ENCODE peak calls at places on chromosomes 7 and 10, in seven cellular contexts. A is SK-N-SH, F is GM12878, U is K562, H is GM12891, B is H1, C is HepG2. I is an unnamed sample.

GRCh38 chr7:155804897-155805825 is 7.1 kb downstream of the SHH start:
- DNase-seq in A (peak), F (no peak), U (peak), H (peak), B (no peak), C (no peak), I (peak)

GRCh38 chr7:85022064-85022697 is 164.7 kb downstream of the SEMA3D start:
- DNase-seq in A (no peak), F (no peak), U (no peak), H (no peak), B (no peak), C (no peak), I (no peak)

GRCh38 chr7:121140790-121141189 is 152.3 kb downstream of the CPED1 start:
- DNase-seq in A (no peak), F (no peak), U (no peak), H (no peak), B (no peak), C (no peak), I (no peak)

GRCh38 chr10:44937201-44938005 is 22.2 kb upstream of the RASSF4 start:
- DNase-seq in A (no peak), F (no peak), U (no peak), H (no peak), B (no peak), C (no peak), I (no peak)

GRCh38 chr10:50636576-50636975 is 12.8 kb upstream of the SGMS1 start:
- DNase-seq in A (no peak), F (no peak), U (no peak), H (no peak), B (no peak), C (no peak), I (no peak)

GRCh38 chr7:128155100-128155763 is 85.8 kb upstream of the LEP start:
- DNase-seq in A (no peak), F (no peak), U (peak), H (no peak), B (no peak), C (no peak), I (no peak)

GRCh38 chr10:117261501-117261900 is 20.6 kb downstream of the SLC18A2 start:
- DNase-seq in A (no peak), F (no peak), U (no peak), H (no peak), B (no peak), C (no peak), I (no peak)

GRCh38 chr7:50832744-50833143 is 50.0 kb upstream of the GRB10 start:
- DNase-seq in A (no peak), F (no peak), U (no peak), H (no peak), B (no peak), C (no peak), I (no peak)

GRCh38 chr7:129160161-129160911 is 15.8 kb downstream of the TSPAN33 start:
- DNase-seq in A (peak), F (no peak), U (no peak), H (no peak), B (no peak), C (no peak), I (no peak)

GRCh38 chr10:28678687-28679457 is 1.6 kb downstream of the BAMBI start:
- DNase-seq in A (no peak), F (no peak), U (peak), H (no peak), B (no peak), C (peak), I (no peak)

GRCh38 chr7:101681170-101682007 is 52.3 kb upstream of the MYL10 start:
- DNase-seq in A (peak), F (no peak), U (no peak), H (no peak), B (no peak), C (no peak), I (no peak)

GRCh38 chr7:77878500-77878899 is 79.9 kb downstream of the PHTF2 start:
- DNase-seq in A (no peak), F (no peak), U (no peak), H (no peak), B (no peak), C (no peak), I (no peak)

GRCh38 chr7:134478707-134479106 is 19.8 kb upstream of the AKR1B1 start:
- DNase-seq in A (no peak), F (no peak), U (no peak), H (no peak), B (no peak), C (no peak), I (no peak)

GRCh38 chr7:5296627-5297226 is 14.0 kb downstream of the SLC29A4 start:
- DNase-seq in A (peak), F (peak), U (peak), H (peak), B (peak), C (no peak), I (peak)

GRCh38 chr7:82559203-82559805 is 115.7 kb upstream of the CACNA2D1 start:
- DNase-seq in A (peak), F (no peak), U (no peak), H (no peak), B (no peak), C (no peak), I (no peak)

GRCh38 chr7:101128040-101128834 is 1.3 kb downstream of the SERPINE1 start:
- DNase-seq in A (no peak), F (no peak), U (no peak), H (no peak), B (no peak), C (no peak), I (no peak)

GRCh38 chr10:119688033-119688508 is 36.9 kb downstream of the BAG3 start:
- DNase-seq in A (no peak), F (no peak), U (peak), H (no peak), B (peak), C (peak), I (no peak)

GRCh38 chr10:55091691-55092328 is 290.8 kb upstream of the PCDH15 start:
- DNase-seq in A (peak), F (no peak), U (peak), H (peak), B (no peak), C (no peak), I (no peak)

GRCh38 chr7:25402528-25402927 is 174.2 kb upstream of the NPVF start:
- DNase-seq in A (no peak), F (no peak), U (no peak), H (no peak), B (no peak), C (no peak), I (no peak)

GRCh38 chr10:68861253-68861652 is 33.9 kb downstream of the STOX1 start:
- DNase-seq in A (no peak), F (no peak), U (peak), H (no peak), B (no peak), C (no peak), I (no peak)

GRCh38 chr7:105849122-105849855 is 27.1 kb downstream of the ATXN7L1 start:
- DNase-seq in A (no peak), F (peak), U (no peak), H (no peak), B (peak), C (peak), I (no peak)

GRCh38 chr10:62946278-62946677 is 130.1 kb upstream of the EGR2 start:
- DNase-seq in A (no peak), F (no peak), U (no peak), H (no peak), B (no peak), C (no peak), I (no peak)

GRCh38 chr7:84187813-84188212 is 6.8 kb downstream of the SEMA3A start:
- DNase-seq in A (no peak), F (no peak), U (no peak), H (no peak), B (no peak), C (no peak), I (no peak)

GRCh38 chr10:1520909-1521565 is 216.3 kb downstream of the ADARB2 start:
- DNase-seq in A (no peak), F (no peak), U (no peak), H (no peak), B (no peak), C (no peak), I (no peak)

GRCh38 chr7:41964849-41965745 is 262.2 kb upstream of the INHBA start:
- DNase-seq in A (no peak), F (no peak), U (no peak), H (no peak), B (no peak), C (no peak), I (no peak)

GRCh38 chr7:132865766-132866531 is 215.9 kb downstream of the CHCHD3 start:
- DNase-seq in A (no peak), F (no peak), U (no peak), H (no peak), B (no peak), C (peak), I (no peak)

GRCh38 chr10:6313107-6313895 is 110.6 kb downstream of the PFKFB3 start:
- DNase-seq in A (no peak), F (no peak), U (no peak), H (no peak), B (no peak), C (no peak), I (no peak)

GRCh38 chr10:106816318-106817085 is 348.0 kb downstream of the SORCS1 start:
- DNase-seq in A (peak), F (no peak), U (no peak), H (no peak), B (no peak), C (no peak), I (no peak)

GRCh38 chr10:132978542-132978941 is 36.2 kb upstream of the CFAP46 start:
- DNase-seq in A (peak), F (no peak), U (no peak), H (no peak), B (no peak), C (no peak), I (no peak)

GRCh38 chr7:132579260-132579899 is 3.1 kb upstream of the PLXNA4 start:
- DNase-seq in A (no peak), F (no peak), U (no peak), H (no peak), B (no peak), C (no peak), I (no peak)

GRCh38 chr7:73969991-73970390 is 58.0 kb upstream of the ELN start:
- DNase-seq in A (peak), F (no peak), U (no peak), H (no peak), B (no peak), C (no peak), I (no peak)

GRCh38 chr7:73967832-73968295 is 60.1 kb upstream of the ELN start:
- DNase-seq in A (no peak), F (no peak), U (no peak), H (no peak), B (no peak), C (no peak), I (no peak)

GRCh38 chr7:73966062-73966940 is 61.7 kb upstream of the ELN start:
- DNase-seq in A (no peak), F (no peak), U (no peak), H (no peak), B (no peak), C (no peak), I (no peak)

GRCh38 chr7:73966941-73967831 is 60.8 kb upstream of the ELN start:
- DNase-seq in A (peak), F (no peak), U (no peak), H (no peak), B (no peak), C (no peak), I (no peak)

DNA sequence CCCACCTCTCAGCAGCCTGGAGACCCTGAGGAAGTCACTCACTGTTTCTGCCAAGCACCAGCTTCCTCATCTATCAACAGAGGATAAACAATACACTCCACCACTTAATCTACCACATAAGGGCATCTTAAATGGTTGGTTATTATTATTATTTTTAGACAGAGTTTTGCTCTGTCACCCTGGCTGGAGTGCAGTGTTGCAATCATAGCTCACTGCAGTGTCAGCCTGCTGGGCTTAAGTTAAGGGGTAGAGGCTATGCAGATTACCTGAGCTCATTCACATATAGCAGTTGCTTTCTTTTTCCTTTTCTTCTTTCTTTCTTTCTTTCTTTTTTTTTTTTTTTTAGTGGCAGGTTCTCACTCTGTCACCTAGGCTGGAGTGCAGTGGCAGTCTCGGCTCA is 59.5 kb upstream of the ELN start:
- DNase-seq in A (no peak), F (no peak), U (no peak), H (no peak), B (no peak), C (no peak), I (no peak)
- TF ChIP-seq TAF1 in A (no peak), F (no peak), U (no peak), H (no peak), B (no peak), C (no peak), I (no peak)

GRCh38 chr7:75649462-75649861 is 89.3 kb downstream of the HIP1 start:
- DNase-seq in A (no peak), F (no peak), U (no peak), H (no peak), B (no peak), C (no peak), I (no peak)

GRCh38 chr7:75652788-75653187 is 86.0 kb downstream of the HIP1 start:
- DNase-seq in A (no peak), F (no peak), U (peak), H (no peak), B (no peak), C (peak), I (no peak)

GRCh38 chr7:75650671-75651070 is 88.1 kb downstream of the HIP1 start:
- DNase-seq in A (peak), F (no peak), U (no peak), H (no peak), B (no peak), C (no peak), I (no peak)

GRCh38 chr7:75647709-75648438 is 90.9 kb downstream of the HIP1 start:
- DNase-seq in A (no peak), F (no peak), U (no peak), H (no peak), B (no peak), C (no peak), I (no peak)

GRCh38 chr7:75650062-75650461 is 88.7 kb downstream of the HIP1 start:
- DNase-seq in A (no peak), F (no peak), U (peak), H (no peak), B (no peak), C (no peak), I (no peak)
- TF ChIP-seq TAF1 in A (no peak), F (no peak), U (no peak), H (no peak), B (no peak), C (no peak), I (no peak)

GRCh38 chr7:46859963-46860475 is 721.9 kb downstream of the TNS3 start:
- DNase-seq in A (no peak), F (no peak), U (no peak), H (no peak), B (no peak), C (no peak), I (no peak)
- TF ChIP-seq TAF1 in A (no peak), F (no peak), U (no peak), H (no peak), B (no peak), C (no peak), I (no peak)

GRCh38 chr10:124386186-124387077 is 32.3 kb downstream of the OAT start:
- DNase-seq in A (peak), F (no peak), U (no peak), H (no peak), B (no peak), C (no peak), I (no peak)
- TF ChIP-seq TAF1 in A (no peak), F (no peak), U (no peak), H (no peak), B (no peak), C (no peak), I (no peak)

GRCh38 chr7:113394856-113395255 is 276.5 kb upstream of the SMIM30 start:
- DNase-seq in A (no peak), F (no peak), U (no peak), H (no peak), B (peak), C (no peak), I (no peak)
- TF ChIP-seq TAF1 in A (no peak), F (no peak), U (no peak), H (no peak), B (no peak), C (no peak), I (no peak)

GRCh38 chr7:94375713-94376112 is 19.0 kb upstream of the COL1A2 start:
- DNase-seq in A (no peak), F (no peak), U (no peak), H (no peak), B (no peak), C (no peak), I (no peak)
- TF ChIP-seq TAF1 in A (peak), F (no peak), U (no peak), H (no peak), B (no peak), C (no peak), I (no peak)

GRCh38 chr7:23973264-23973663 is 263.2 kb downstream of the STK31 start:
- DNase-seq in A (no peak), F (no peak), U (no peak), H (no peak), B (no peak), C (no peak), I (no peak)

GRCh38 chr7:23972057-23972456 is 262.0 kb downstream of the STK31 start:
- DNase-seq in A (no peak), F (no peak), U (no peak), H (no peak), B (no peak), C (no peak), I (no peak)

GRCh38 chr7:23969443-23969842 is 259.4 kb downstream of the STK31 start:
- DNase-seq in A (no peak), F (no peak), U (no peak), H (no peak), B (no peak), C (no peak), I (no peak)

GRCh38 chr7:23970193-23970592 is 260.2 kb downstream of the STK31 start:
- DNase-seq in A (no peak), F (no peak), U (no peak), H (no peak), B (no peak), C (peak), I (no peak)

DNA sequence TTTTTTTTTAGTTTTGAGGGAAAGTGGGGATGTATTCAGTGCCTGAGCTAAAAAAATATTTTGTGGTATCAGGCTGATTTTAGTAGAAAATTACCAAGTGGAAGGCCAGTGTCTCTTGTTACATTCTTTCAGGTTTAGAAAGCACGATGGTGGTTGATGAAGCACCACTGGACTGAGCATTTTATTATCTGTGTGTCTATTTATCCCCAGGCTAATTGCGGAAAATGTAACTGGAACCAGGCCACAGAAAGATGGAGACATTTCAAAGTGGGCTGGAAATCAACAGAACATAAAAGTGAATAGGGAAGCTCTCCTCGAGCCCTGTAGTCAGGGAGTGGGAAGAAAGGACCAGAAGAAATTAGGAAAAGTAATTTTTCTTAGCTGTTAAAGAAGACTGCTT is 261.0 kb downstream of the STK31 start:
- DNase-seq in A (no peak), F (no peak), U (no peak), H (no peak), B (no peak), C (no peak), I (no peak)
- TF ChIP-seq TAF1 in A (no peak), F (no peak), U (no peak), H (no peak), B (no peak), C (no peak), I (no peak)

DNA sequence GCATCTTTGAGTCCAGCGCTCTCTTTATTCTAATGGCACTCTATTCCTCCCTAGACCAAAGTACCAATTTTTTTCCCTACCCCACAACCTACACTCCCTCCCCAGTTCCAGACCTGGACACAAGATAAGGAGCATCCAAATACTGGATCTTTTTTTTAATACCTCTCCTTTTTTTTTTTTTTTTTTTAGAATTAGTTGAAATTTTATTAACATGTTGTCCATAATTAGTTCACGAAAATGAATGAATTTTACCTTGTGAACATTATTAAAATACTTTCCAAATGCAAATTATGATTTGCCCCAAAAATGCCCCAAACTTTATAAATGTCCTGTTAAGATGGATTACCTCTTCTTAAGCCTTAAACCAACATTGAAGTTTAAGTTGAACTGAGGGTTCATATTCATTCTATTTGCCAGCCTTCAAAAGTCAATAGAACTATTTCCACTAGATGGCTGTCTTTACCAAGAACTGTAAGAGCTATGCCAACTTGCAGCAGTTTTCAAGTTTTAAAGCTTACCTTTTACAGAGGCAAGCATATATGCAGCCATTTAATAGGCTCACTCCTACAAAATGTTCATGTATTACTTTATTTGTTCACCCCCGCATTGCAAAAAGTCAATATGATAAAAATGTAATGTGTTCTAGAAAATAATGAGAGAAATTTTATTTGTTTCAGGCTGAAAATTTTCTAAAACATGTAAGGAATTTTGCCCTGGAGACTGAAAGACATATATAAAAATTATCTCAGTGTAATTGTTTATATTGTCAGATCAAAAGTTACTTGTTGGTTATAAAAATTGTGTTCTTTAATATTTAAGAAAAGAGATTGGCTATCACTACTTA is 39.7 kb upstream of the TNKS2 start:
- DNase-seq in A (peak), F (peak), U (peak), H (no peak), B (no peak), C (peak), I (no peak)
- TF ChIP-seq TAF1 in A (peak), F (no peak), U (no peak), H (no peak), B (no peak), C (no peak), I (no peak)

GRCh38 chr10:43250925-43251663 is 15.8 kb downstream of the RASGEF1A start:
- DNase-seq in A (no peak), F (no peak), U (no peak), H (no peak), B (no peak), C (no peak), I (peak)

GRCh38 chr10:43252785-43253341 is 14.0 kb downstream of the RASGEF1A start:
- DNase-seq in A (peak), F (no peak), U (no peak), H (no peak), B (no peak), C (no peak), I (peak)

GRCh38 chr10:43251664-43252165 is 15.2 kb downstream of the RASGEF1A start:
- DNase-seq in A (peak), F (no peak), U (no peak), H (no peak), B (no peak), C (no peak), I (peak)

GRCh38 chr10:43253461-43254198 is 13.2 kb downstream of the RASGEF1A start:
- DNase-seq in A (peak), F (no peak), U (no peak), H (peak), B (no peak), C (no peak), I (peak)

GRCh38 chr10:43252166-43252784 is 14.6 kb downstream of the RASGEF1A start:
- DNase-seq in A (no peak), F (no peak), U (no peak), H (no peak), B (no peak), C (no peak), I (peak)
- TF ChIP-seq TAF1 in A (no peak), F (no peak), U (no peak), H (no peak), B (no peak), C (no peak), I (no peak)

DNA sequence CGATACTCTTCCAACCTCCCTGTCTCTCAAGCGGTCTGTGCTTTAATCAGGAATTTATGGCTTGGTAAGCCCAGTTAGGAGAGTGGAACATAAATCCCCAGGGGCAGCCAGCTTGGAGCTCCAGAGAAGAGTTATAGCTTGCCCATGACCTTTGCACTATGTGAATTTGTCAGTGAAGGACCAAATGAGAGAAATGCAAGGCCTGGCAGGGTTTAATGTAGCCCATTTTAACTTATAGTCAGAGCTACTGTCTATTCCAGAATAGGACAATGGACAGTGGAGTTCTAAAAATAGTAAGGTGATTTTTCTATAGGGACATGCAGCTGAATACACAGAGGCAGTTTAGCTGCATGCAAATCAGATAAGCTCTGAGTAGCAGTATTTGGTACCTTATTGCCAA is 142.6 kb upstream of the CAV2 start:
- DNase-seq in A (no peak), F (no peak), U (no peak), H (no peak), B (no peak), C (no peak), I (no peak)
- TF ChIP-seq TAF1 in A (no peak), F (no peak), U (no peak), H (no peak), B (no peak), C (no peak), I (no peak)

I was measured in GM12892.